ENCODE peak calls at places on chromosomes 5 and 9, in eight cellular contexts. R, W, G, M, A, P, D and F are unnamed samples.
A peak's percentile ranks its signal among the peaks of the same experiment; 100 is the strongest.

GRCh38 chr5:77418601-77419591 is 73.2 kb downstream of the WDR41 start:
- DNase-seq in M (no peak), R (no peak), A (peak; percentile 52), P (no peak), G (no peak), W (peak; percentile 45), D (no peak), F (no peak)

GRCh38 chr5:150778103-150778516 is 447 bp upstream of the SMIM3 start:
- DNase-seq in R (no peak), W (peak; percentile 51), G (no peak), M (no peak), P (no peak), D (no peak), A (no peak), F (peak; percentile 78)

GRCh38 chr9:87445646-87446045 is 52.0 kb upstream of the DAPK1 start:
- DNase-seq in G (peak; percentile 17), R (peak; percentile 60), P (peak; percentile 37), D (peak; percentile 43), A (no peak), W (peak; percentile 1), M (no peak), F (peak; percentile 65)

GRCh38 chr5:160197341-160198147 is 31.8 kb upstream of the FABP6 start:
- DNase-seq in D (no peak), R (no peak), A (no peak), W (peak; percentile 44), G (peak; percentile 20), P (no peak), M (peak; percentile 46), F (no peak)

GRCh38 chr5:109035470-109035869 is 287.8 kb downstream of the FER start:
- DNase-seq in D (no peak), W (peak; percentile 40), R (no peak), A (no peak), M (no peak), P (no peak), G (no peak), F (no peak)

GRCh38 chr9:78958887-78959286 is 612.9 kb upstream of the TLE4 start:
- DNase-seq in P (no peak), W (no peak), R (no peak), A (no peak), M (no peak), G (no peak), D (peak; percentile 10), F (no peak)

GRCh38 chr5:68066277-68066955 is 149.1 kb upstream of the PIK3R1 start:
- DNase-seq in A (no peak), W (no peak), M (no peak), R (no peak), P (no peak), D (no peak), G (no peak), F (no peak)

GRCh38 chr5:13648822-13649221 is 295.7 kb downstream of the DNAH5 start:
- DNase-seq in W (no peak), A (no peak), R (no peak), P (no peak), D (no peak), M (no peak), G (no peak), F (no peak)

GRCh38 chr9:84501587-84501986 is 161.0 kb upstream of the SLC28A3 start:
- DNase-seq in M (no peak), A (no peak), W (no peak), D (no peak), G (no peak), P (no peak), R (no peak), F (no peak)

GRCh38 chr5:173513521-173513991 is 102.9 kb downstream of the BOD1 start:
- DNase-seq in W (peak; percentile 34), M (no peak), G (no peak), R (no peak), A (no peak), D (no peak), P (no peak), F (no peak)

GRCh38 chr5:137935694-137936093 is 46.4 kb downstream of the PKD2L2 start:
- DNase-seq in A (no peak), W (no peak), G (no peak), P (no peak), M (no peak), D (no peak), R (no peak), F (no peak)

GRCh38 chr5:172747471-172747870 is 23.5 kb downstream of the DUSP1 start:
- DNase-seq in D (no peak), G (no peak), M (no peak), A (no peak), R (no peak), W (no peak), P (no peak), F (no peak)

GRCh38 chr9:134494905-134495304 is 146.7 kb upstream of the COL5A1 start:
- DNase-seq in P (no peak), G (no peak), W (no peak), R (no peak), M (no peak), D (no peak), A (no peak), F (no peak)

DNA sequence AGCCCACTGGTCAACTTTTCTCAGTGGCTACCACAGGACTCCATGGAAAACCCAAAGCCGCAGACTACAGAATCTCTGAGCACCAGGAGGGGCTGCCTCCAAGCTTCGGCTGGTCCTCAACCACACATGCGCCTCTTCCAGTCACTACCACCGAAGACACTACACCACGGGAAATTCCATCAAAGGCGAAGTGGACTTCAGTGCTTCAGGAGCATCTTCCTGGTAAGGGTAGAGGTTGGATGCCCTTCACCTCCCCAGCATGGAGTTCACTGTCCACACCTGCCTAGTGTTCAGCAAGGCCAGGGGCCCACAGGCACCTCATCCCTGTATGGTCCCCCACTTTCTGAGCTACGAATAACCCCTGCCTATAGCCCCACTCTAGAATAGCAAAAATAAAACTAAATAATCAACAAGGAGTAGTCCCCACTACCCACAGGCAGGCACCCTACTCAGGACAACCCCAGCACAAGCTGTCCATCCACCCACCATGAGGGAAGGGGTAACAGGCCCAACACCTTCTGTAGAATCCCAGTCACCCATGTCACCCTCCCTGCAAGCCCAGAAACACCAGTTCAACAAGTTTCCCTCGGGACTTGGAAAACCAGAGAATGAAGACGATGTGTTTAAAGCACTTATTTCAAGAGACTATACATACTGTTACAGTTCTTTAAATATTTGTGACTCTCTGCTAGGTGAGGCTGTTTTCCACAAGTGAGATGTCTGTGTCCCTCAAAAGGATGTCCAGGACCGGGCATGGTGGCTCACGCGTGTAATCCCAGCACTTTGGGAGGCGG is 2.6 kb downstream of the VDAC1 start:
- DNase-seq in A (no peak), D (no peak), W (no peak), P (no peak), R (no peak), G (no peak), M (no peak), F (no peak)
- H3K4me3 ChIP-seq in A (no peak overlapping the region), D (no peak overlapping the region), W (no peak overlapping the region), P (peak overlapping the region; percentile 72), R (peak overlapping the region; percentile 90), G (no peak overlapping the region), M (no peak overlapping the region), F (no peak overlapping the region)

GRCh38 chr5:180345186-180345585 is 8.0 kb downstream of the GFPT2 start:
- DNase-seq in A (no peak), W (no peak), R (no peak), P (no peak), G (no peak), M (no peak), D (no peak), F (no peak)
- H3K4me1 ChIP-seq in A (no peaks in the 10 kb centered on the region), W (peaks cover 7% of the 10 kb centered on the region), R (peaks cover 31% of the 10 kb centered on the region), P (peaks cover 12% of the 10 kb centered on the region), G (peaks cover 4% of the 10 kb centered on the region), M (peaks cover 8% of the 10 kb centered on the region), D (no peaks in the 10 kb centered on the region), F (no peaks in the 10 kb centered on the region)

DNA sequence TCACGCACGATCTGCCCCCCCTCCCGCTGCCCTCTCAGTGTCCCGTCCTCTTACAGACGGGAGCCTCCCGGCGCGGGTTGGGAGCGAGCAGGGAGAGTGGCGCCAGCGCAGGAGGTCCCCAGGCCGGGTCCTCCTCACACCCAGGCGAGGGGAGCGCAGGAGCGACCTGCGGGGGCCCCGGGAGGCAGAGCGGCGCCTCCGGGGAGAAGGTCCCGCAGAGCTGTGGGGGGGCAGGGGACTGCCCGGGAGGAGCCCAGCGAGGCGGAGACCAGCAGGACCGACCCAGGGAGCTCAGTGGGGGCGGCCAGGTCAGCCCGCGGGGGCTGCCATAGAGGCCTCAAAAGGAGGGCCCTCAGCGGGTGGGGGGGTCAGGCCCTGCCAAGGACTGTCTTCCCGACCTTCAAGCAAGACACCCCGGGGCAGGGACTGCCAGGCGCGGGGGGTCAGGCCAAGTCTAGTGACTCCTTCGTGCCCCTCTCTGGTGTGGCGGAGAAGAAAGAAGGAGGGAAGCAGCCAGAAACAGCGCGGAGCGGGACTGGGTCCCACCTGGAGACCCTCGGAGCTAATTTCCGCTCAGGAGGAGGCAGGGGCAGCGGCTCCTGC is 123.3 kb upstream of the ERCC6L2 start:
- DNase-seq in G (no peak), P (no peak), A (no peak), M (peak; percentile 41), R (no peak), D (no peak), W (no peak), F (no peak)
- TF ChIP-seq POLR2A in G (no peak), P (no peak), A (no peak), M (no peak), R (no peak), D (no peak), W (no peak), F (no peak)

GRCh38 chr9:91119679-91120078 is 242.0 kb downstream of the AUH start:
- DNase-seq in P (no peak), D (no peak), A (no peak), W (peak; percentile 90), M (no peak), R (no peak), G (no peak), F (no peak)
- H3K4me3 ChIP-seq in P (no peak overlapping the region), D (no peak overlapping the region), A (no peak overlapping the region), W (no peak overlapping the region), M (no peak overlapping the region), R (no peak overlapping the region), G (no peak overlapping the region), F (no peak overlapping the region)

GRCh38 chr9:121360975-121361374 is 9.1 kb downstream of the STOM start:
- DNase-seq in A (no peak), R (no peak), W (peak; percentile 92), P (no peak), G (no peak), D (no peak), M (no peak), F (no peak)
- H3K4me1 ChIP-seq in A (no peaks in the 10 kb centered on the region), R (peaks cover 85% of the 10 kb centered on the region), W (peaks cover 11% of the 10 kb centered on the region), P (peaks cover 98% of the 10 kb centered on the region), G (peaks cover 18% of the 10 kb centered on the region), D (peaks cover 8% of the 10 kb centered on the region), M (peaks cover 4% of the 10 kb centered on the region), F (peaks cover 30% of the 10 kb centered on the region)

DNA sequence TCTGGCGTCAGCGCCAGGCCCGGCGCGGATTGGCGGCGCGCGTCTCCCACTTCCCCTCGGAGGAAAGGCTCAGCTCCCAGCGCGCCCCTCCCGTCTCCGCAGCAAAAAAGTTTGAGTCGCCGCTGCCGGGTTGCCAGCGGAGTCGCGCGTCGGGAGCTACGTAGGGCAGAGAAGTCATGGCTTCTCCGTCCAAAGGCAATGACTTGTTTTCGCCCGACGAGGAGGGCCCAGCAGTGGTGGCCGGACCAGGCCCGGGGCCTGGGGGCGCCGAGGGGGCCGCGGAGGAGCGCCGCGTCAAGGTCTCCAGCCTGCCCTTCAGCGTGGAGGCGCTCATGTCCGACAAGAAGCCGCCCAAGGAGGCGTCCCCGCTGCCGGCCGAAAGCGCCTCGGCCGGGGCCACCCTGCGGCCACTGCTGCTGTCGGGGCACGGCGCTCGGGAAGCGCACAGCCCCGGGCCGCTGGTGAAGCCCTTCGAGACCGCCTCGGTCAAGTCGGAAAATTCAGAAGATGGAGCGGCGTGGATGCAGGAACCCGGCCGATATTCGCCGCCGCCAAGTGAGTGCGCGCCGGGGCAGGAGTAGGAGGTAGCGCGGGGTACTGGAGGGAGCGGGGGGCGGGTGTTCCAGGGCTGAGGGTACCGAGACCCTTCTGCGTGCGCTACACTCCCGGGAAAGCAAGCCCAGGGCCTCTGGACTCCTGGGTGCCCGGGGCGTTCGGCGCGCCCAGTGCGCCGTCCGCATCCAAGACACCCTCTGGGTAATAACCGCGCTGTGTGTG is at the start of gene MSX2:
- DNase-seq in P (peak; percentile 88), W (peak; percentile 86), M (peak; percentile 59), D (peak; percentile 80), A (peak; percentile 68), R (peak; percentile 98), G (peak; percentile 66), F (peak; percentile 89)
- TF ChIP-seq POLR2A in P (no peak), W (peak; percentile 59), M (no peak), D (no peak), A (no peak), R (peak; percentile 80), G (peak; percentile 56), F (no peak)